ENCODE peak calls at places on chromosomes 4 and X, in six cellular contexts. Z is H7; I is HCT116; W is posterior vena cava; O is activated T-helper 1 cell treated with anti-CD3 and anti-CD28 coated beads, Interleukin-12 subunit alpha, Interleukin-12 subunit beta, Interleukin-2, Interleukin-4 antibody, amounts not matched to agents 30 ng/mL and 10 ng/mL and 1 ng/mL, durations not matched to agents 14 hours and 24 hours and 36 hours; A is activated naive CD8-positive, alpha-beta T cell treated with anti-CD3 and anti-CD28 coated beads, Interleukin-2, amount 50 U/mL, for 24 hours. H is an unnamed sample.

GRCh38 chr4:11724731-11725130 is 296.0 kb upstream of the HS3ST1 start:
- DNase-seq in O (no peak), A (no peak), I (no peak), Z (no peak), W (no peak), H (peak; percentile 51)

GRCh38 chrX:11770320-11770719 is 12.3 kb downstream of the MSL3 start:
- DNase-seq in I (peak; percentile 22), O (no peak), A (no peak), W (no peak), Z (peak; percentile 80), H (peak; percentile 31)

GRCh38 chr4:24922416-24922815 is 9.6 kb upstream of the CCDC149 start:
- DNase-seq in Z (no peak), W (no peak), I (no peak), O (no peak), A (no peak), H (no peak)

GRCh38 chrX:45267007-45267406 is 66.3 kb upstream of the DIPK2B start:
- DNase-seq in Z (no peak), A (no peak), W (no peak), O (no peak), I (no peak), H (no peak)

GRCh38 chr4:71229477-71230257 is 109.2 kb upstream of the SLC4A4 start:
- DNase-seq in Z (peak; percentile 51), W (no peak), I (peak; percentile 7), O (no peak), A (no peak), H (no peak)

GRCh38 chr4:129384974-129385373 is 289.0 kb downstream of the C4orf33 start:
- DNase-seq in O (no peak), W (no peak), Z (no peak), A (no peak), I (no peak), H (peak; percentile 79)

GRCh38 chr4:70901607-70901983 is 574 bp upstream of the MOB1B start:
- DNase-seq in Z (no peak), O (no peak), I (no peak), W (no peak), A (no peak), H (peak; percentile 2)

GRCh38 chr4:98746530-98746929 is 88.1 kb upstream of the TSPAN5 start:
- DNase-seq in A (no peak), Z (no peak), I (no peak), W (no peak), O (no peak), H (peak; percentile 20)

GRCh38 chrX:112270991-112271390 is 188.4 kb upstream of the TRPC5 start:
- DNase-seq in O (no peak), I (no peak), Z (no peak), A (no peak), W (no peak), H (no peak)

GRCh38 chr4:174713181-174713580 is 115.9 kb downstream of the GLRA3 start:
- DNase-seq in W (no peak), I (no peak), Z (no peak), O (no peak), A (no peak), H (no peak)

GRCh38 chr4:7687796-7688195 is 251.9 kb downstream of the AFAP1 start:
- DNase-seq in O (no peak), W (no peak), A (no peak), Z (no peak), I (no peak), H (no peak)

GRCh38 chr4:6367313-6367945 is 97.8 kb downstream of the WFS1 start:
- DNase-seq in O (no peak), W (peak; percentile 51), I (no peak), Z (peak; percentile 81), A (no peak), H (no peak)

GRCh38 chrX:2967998-2968909 is 38.1 kb upstream of the ARSH start:
- DNase-seq in W (no peak), I (no peak), Z (no peak), A (peak; percentile 4), O (no peak), H (peak; percentile 44)

GRCh38 chr4:36208884-36209473 is 35.3 kb downstream of the ARAP2 start:
- DNase-seq in Z (no peak), W (no peak), A (peak; percentile 34), I (no peak), O (peak; percentile 10), H (no peak)

GRCh38 chrX:11143931-11144678 is 33.0 kb downstream of the HCCS start:
- DNase-seq in I (peak; percentile 63), O (peak; percentile 28), W (no peak), A (peak; percentile 23), Z (peak; percentile 63), H (peak; percentile 69)

GRCh38 chrX:73268463-73268862 is 53.8 kb upstream of the NAP1L2 start:
- DNase-seq in A (no peak), Z (no peak), O (no peak), W (no peak), I (no peak), H (peak; percentile 20)

GRCh38 chr4:40514409-40515025 is 115.1 kb downstream of the RBM47 start:
- DNase-seq in A (no peak), O (no peak), Z (no peak), I (no peak), W (no peak), H (no peak)

GRCh38 chr4:146134761-146135160 is 40.8 kb upstream of the LSM6 start:
- DNase-seq in O (no peak), W (no peak), I (no peak), A (no peak), Z (no peak), H (peak; percentile 43)